ENCODE peak calls at places on chromosomes 11 and 22, in ten cellular contexts. Z, W, H, P, I, V, T, A, U and B are unnamed samples.

GRCh38 chr11:22787565-22788162 is 41.9 kb downstream of the SVIP start:
- DNase-seq in A (no peak), W (peak), U (peak), P (peak), I (no peak), T (no peak), Z (no peak), V (peak), H (no peak), B (no peak)

GRCh38 chr22:40593460-40594273 is 42.9 kb downstream of the MRTFA start:
- DNase-seq in P (no peak), I (no peak), W (no peak), U (no peak), H (no peak), Z (no peak), T (no peak), A (no peak), V (peak), B (no peak)

GRCh38 chr22:37228106-37229011 is 15.7 kb downstream of the RAC2 start:
- DNase-seq in P (peak), Z (no peak), A (no peak), T (no peak), W (no peak), I (peak), H (no peak), U (peak), V (no peak), B (no peak)

GRCh38 chr22:16658068-16658467 is 65.5 kb upstream of the CCT8L2 start:
- DNase-seq in Z (no peak), T (no peak), A (no peak), I (no peak), P (no peak), U (no peak), V (no peak), W (no peak), H (no peak), B (no peak)

GRCh38 chr11:47672283-47672730 is 29.9 kb upstream of the MTCH2 start:
- DNase-seq in A (no peak), H (no peak), P (no peak), Z (no peak), V (peak), I (no peak), U (no peak), T (no peak), W (no peak), B (no peak)

GRCh38 chr11:8248786-8249185 is 14.9 kb downstream of the LMO1 start:
- DNase-seq in V (no peak), Z (no peak), T (no peak), P (no peak), H (no peak), I (peak), W (no peak), U (no peak), A (peak), B (no peak)

GRCh38 chr22:41656515-41656914 is 32.2 kb downstream of the SNU13 start:
- DNase-seq in W (no peak), A (no peak), T (no peak), Z (no peak), I (no peak), H (no peak), P (no peak), U (no peak), V (peak), B (no peak)

GRCh38 chr11:71999360-71999759 is 651 bp downstream of the IL18BP start:
- DNase-seq in U (no peak), Z (no peak), H (peak), A (peak), T (no peak), P (no peak), W (peak), I (no peak), V (no peak), B (no peak)

GRCh38 chr11:63767415-63768231 is 952 bp downstream of the ZFTA start:
- DNase-seq in V (peak), W (peak), I (no peak), U (peak), T (no peak), P (peak), Z (no peak), A (peak), H (no peak), B (peak)

GRCh38 chr22:40739723-40740122 is 60.4 kb downstream of the MCHR1 start:
- DNase-seq in Z (no peak), V (no peak), P (no peak), T (no peak), H (no peak), A (no peak), W (peak), U (no peak), I (no peak), B (no peak)

GRCh38 chr22:39477542-39477941 is 20.7 kb downstream of the MGAT3 start:
- DNase-seq in Z (no peak), I (no peak), T (no peak), W (no peak), V (no peak), U (no peak), A (no peak), H (no peak), P (no peak), B (no peak)

GRCh38 chr11:117903505-117904382 is 25.5 kb downstream of the TMPRSS13 start:
- DNase-seq in V (no peak), I (peak), A (peak), T (no peak), P (no peak), W (no peak), U (no peak), Z (no peak), H (no peak), B (no peak)

GRCh38 chr11:73969091-73969490 is 13.6 kb downstream of the UCP2 start:
- DNase-seq in V (no peak), U (no peak), I (peak), W (no peak), T (no peak), Z (no peak), P (no peak), A (no peak), H (no peak), B (no peak)

GRCh38 chr11:132158696-132159095 is 788.3 kb downstream of the NTM start:
- DNase-seq in A (no peak), I (no peak), V (no peak), W (no peak), P (no peak), T (no peak), H (no peak), U (no peak), Z (no peak), B (no peak)

GRCh38 chr22:25062378-25063095 is 110.0 kb downstream of the KIAA1671 start:
- DNase-seq in H (no peak), Z (no peak), W (peak), T (no peak), U (no peak), A (no peak), P (peak), I (peak), V (no peak), B (no peak)

GRCh38 chr11:112822478-112823274 is 138.5 kb upstream of the NCAM1 start:
- DNase-seq in U (no peak), W (no peak), Z (no peak), A (no peak), I (no peak), P (no peak), T (no peak), H (peak), V (no peak), B (no peak)

GRCh38 chr11:33980896-33981295 is 70.6 kb upstream of the CAPRIN1 start:
- DNase-seq in P (no peak), T (no peak), H (no peak), U (no peak), I (no peak), A (no peak), Z (no peak), V (no peak), W (peak), B (no peak)

GRCh38 chr11:93525601-93526000 is 17.6 kb downstream of the SMCO4 start:
- DNase-seq in Z (no peak), W (no peak), U (no peak), H (no peak), P (no peak), T (no peak), V (peak), I (no peak), A (no peak), B (no peak)

GRCh38 chr11:23723861-23724260 is 773.0 kb upstream of the LUZP2 start:
- DNase-seq in T (no peak), W (no peak), Z (no peak), U (no peak), H (no peak), P (no peak), A (no peak), V (no peak), I (no peak), B (no peak)

GRCh38 chr11:118657238-118657637 is 22.2 kb downstream of the TREH start:
- DNase-seq in P (no peak), Z (no peak), W (no peak), V (peak), U (no peak), I (no peak), T (no peak), H (no peak), A (no peak), B (no peak)

GRCh38 chr11:102006835-102007566 is 40.2 kb upstream of the CFAP300 start:
- DNase-seq in I (no peak), P (peak), H (peak), W (no peak), A (no peak), T (no peak), V (no peak), U (no peak), Z (no peak), B (no peak)

GRCh38 chr11:46149342-46149741 is 28.1 kb upstream of the PHF21A start:
- DNase-seq in P (no peak), T (no peak), U (no peak), W (no peak), Z (no peak), I (peak), V (no peak), A (no peak), H (no peak), B (no peak)

GRCh38 chr22:49995413-49996191 is 17.0 kb downstream of the IL17REL start:
- DNase-seq in U (no peak), I (no peak), V (no peak), P (peak), W (no peak), T (no peak), H (peak), Z (no peak), A (peak), B (peak)

GRCh38 chr11:126311464-126312291 is 7.8 kb downstream of the DCPS start:
- DNase-seq in H (no peak), T (no peak), V (no peak), P (peak), W (no peak), Z (no peak), I (no peak), A (peak), U (no peak), B (no peak)

GRCh38 chr22:46079093-46079860 is 71.0 kb upstream of the PPARA start:
- DNase-seq in Z (no peak), I (peak), H (peak), U (no peak), W (no peak), V (no peak), T (no peak), A (peak), P (peak), B (no peak)

GRCh38 chr11:56848105-56848809 is 99.8 kb upstream of the OR9G4 start:
- DNase-seq in I (no peak), V (no peak), H (no peak), W (no peak), P (no peak), Z (no peak), T (no peak), A (no peak), U (no peak), B (no peak)

GRCh38 chr22:49951001-49951677 is 9.4 kb upstream of the PIM3 start:
- DNase-seq in W (no peak), V (no peak), I (no peak), T (no peak), A (no peak), Z (peak), U (no peak), P (peak), H (peak), B (no peak)

GRCh38 chr11:57776101-57776511 is 14.5 kb downstream of the CTNND1 start:
- DNase-seq in A (no peak), Z (no peak), U (no peak), H (no peak), I (no peak), V (no peak), P (no peak), W (peak), T (no peak), B (no peak)

DNA sequence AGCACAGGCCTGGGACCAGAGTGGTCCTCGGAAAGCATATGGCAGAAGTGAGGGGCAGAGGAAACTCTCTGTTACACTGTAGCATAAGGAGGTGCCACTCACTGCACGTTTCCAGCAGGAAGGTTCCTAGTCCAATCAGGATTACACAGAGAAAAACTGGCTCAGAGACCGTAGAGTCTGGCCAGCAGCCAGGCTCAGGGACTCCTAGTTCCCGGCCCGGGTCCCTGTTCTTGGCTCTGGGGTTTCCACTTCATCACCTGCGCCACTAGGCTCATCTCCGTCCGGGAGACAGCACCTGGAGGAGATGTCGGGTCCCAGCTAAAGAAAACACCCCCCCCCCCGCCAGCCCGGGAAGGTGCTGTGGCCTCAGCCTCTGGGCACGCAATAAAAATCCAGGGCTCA is 1.1 kb downstream of the TTLL12 start:
- DNase-seq in H (peak), T (no peak), U (peak), P (peak), I (no peak), A (peak), Z (peak), W (peak), V (peak), B (no peak)
- TF ChIP-seq POLR2AphosphoS5 in H (no peak), T (no peak), U (no peak), P (no peak), I (no peak), A (no peak), Z (no peak), W (no peak), V (no peak), B (no peak)

GRCh38 chr22:30305906-30306628 is 16.8 kb upstream of the CASTOR1 start:
- DNase-seq in P (no peak), T (no peak), I (no peak), Z (no peak), H (no peak), U (no peak), A (no peak), V (peak), W (no peak), B (no peak)
- H3K4me3 ChIP-seq in P (peak), T (no peak), I (peak), Z (no peak), H (peak), U (no peak), A (no peak), V (no peak), W (no peak), B (no peak)

GRCh38 chr11:69390561-69390960 is 90.9 kb upstream of the LINC01488 start:
- DNase-seq in H (no peak), A (no peak), I (peak), W (no peak), U (no peak), V (no peak), Z (no peak), P (no peak), T (no peak), B (no peak)
- TF ChIP-seq POLR2A in H (no peak), A (no peak), I (no peak), W (no peak), U (no peak), V (no peak), Z (no peak), P (no peak), T (no peak), B (no peak)

GRCh38 chr11:121655481-121656332 is 202.9 kb upstream of the SORL1-AS1 start:
- DNase-seq in V (peak), U (peak), I (peak), A (peak), W (peak), T (peak), H (peak), P (peak), Z (peak), B (no peak)
- TF ChIP-seq POLR2AphosphoS5 in V (no peak), U (no peak), I (no peak), A (peak), W (no peak), T (peak), H (peak), P (peak), Z (peak), B (peak)

GRCh38 chr11:13118194-13118593 is 109.1 kb downstream of the RASSF10 start:
- DNase-seq in I (no peak), Z (no peak), V (no peak), W (peak), H (no peak), A (no peak), T (peak), U (peak), P (no peak), B (no peak)

GRCh38 chr11:13118691-13119090 is 109.6 kb downstream of the RASSF10 start:
- DNase-seq in H (no peak), I (no peak), T (peak), Z (no peak), U (no peak), P (no peak), V (no peak), W (no peak), A (no peak), B (no peak)

GRCh38 chr11:13120691-13121090 is 111.6 kb downstream of the RASSF10 start:
- DNase-seq in I (no peak), H (no peak), W (peak), T (peak), P (no peak), U (no peak), V (no peak), A (no peak), Z (no peak), B (no peak)

GRCh38 chr11:13119361-13119760 is 110.2 kb downstream of the RASSF10 start:
- DNase-seq in V (no peak), T (peak), I (no peak), Z (no peak), P (no peak), H (no peak), A (no peak), U (no peak), W (no peak), B (no peak)

GRCh38 chr11:13119928-13120520 is 110.9 kb downstream of the RASSF10 start:
- DNase-seq in H (no peak), I (no peak), Z (no peak), V (no peak), A (no peak), U (no peak), W (no peak), P (no peak), T (peak), B (no peak)
- H3K4me3 ChIP-seq in H (no peak), I (no peak), Z (no peak), V (no peak), A (no peak), U (no peak), W (no peak), P (no peak), T (no peak), B (no peak)

GRCh38 chr11:65013692-65014145 is 241 bp upstream of the ARL2 start:
- DNase-seq in Z (peak), H (peak), A (peak), P (peak), W (peak), T (no peak), V (peak), I (peak), U (peak), B (peak)
- TF ChIP-seq POLR2A in Z (peak), H (no peak), A (peak), P (peak), W (no peak), T (peak), V (peak), I (no peak), U (no peak), B (peak)

GRCh38 chr11:1829039-1829820 is 5.6 kb upstream of the SYT8 start:
- DNase-seq in V (no peak), I (no peak), Z (peak), T (no peak), W (no peak), H (no peak), A (no peak), P (no peak), U (no peak), B (no peak)
- TF ChIP-seq POLR2AphosphoS5 in V (no peak), I (no peak), Z (peak), T (no peak), W (no peak), H (no peak), A (no peak), P (no peak), U (no peak), B (no peak)